ENCODE peak calls at places on chromosome 16, in four cellular contexts. One of them, this sample, is unnamed.

GRCh38 chr16:58501242-58502131 is 1.5 kb downstream of the NDRG4 start:
- DNase-seq in choroid plexus epithelial cell: no peak
- DNase-seq in cardiac muscle cell: peak
- DNase-seq in CD8-positive, alpha-beta T cell: peak
- DNase-seq in this sample: no peak

GRCh38 chr16:81600275-81600674 is 155.7 kb downstream of the CMIP start:
- DNase-seq in choroid plexus epithelial cell: peak
- DNase-seq in cardiac muscle cell: peak
- DNase-seq in CD8-positive, alpha-beta T cell: no peak
- DNase-seq in this sample: peak

GRCh38 chr16:83743241-83743640 is 64.5 kb upstream of the HSBP1 start:
- DNase-seq in choroid plexus epithelial cell: no peak
- DNase-seq in cardiac muscle cell: no peak
- DNase-seq in CD8-positive, alpha-beta T cell: no peak
- DNase-seq in this sample: no peak

GRCh38 chr16:9007177-9007794 is 43.6 kb upstream of the USP7 start:
- DNase-seq in choroid plexus epithelial cell: peak
- DNase-seq in cardiac muscle cell: no peak
- DNase-seq in CD8-positive, alpha-beta T cell: no peak
- DNase-seq in this sample: no peak

GRCh38 chr16:88014954-88015805 is 63.9 kb downstream of the BANP start:
- DNase-seq in choroid plexus epithelial cell: no peak
- DNase-seq in cardiac muscle cell: no peak
- DNase-seq in CD8-positive, alpha-beta T cell: no peak
- DNase-seq in this sample: no peak

GRCh38 chr16:89805136-89805905 is 11.1 kb downstream of the FANCA start:
- DNase-seq in choroid plexus epithelial cell: peak
- DNase-seq in cardiac muscle cell: no peak
- DNase-seq in CD8-positive, alpha-beta T cell: no peak
- DNase-seq in this sample: no peak

GRCh38 chr16:79931721-79932120 is 331.2 kb upstream of the MAF start:
- DNase-seq in choroid plexus epithelial cell: no peak
- DNase-seq in cardiac muscle cell: no peak
- DNase-seq in CD8-positive, alpha-beta T cell: no peak
- DNase-seq in this sample: no peak

GRCh38 chr16:19265531-19265930 is 20.0 kb upstream of the CLEC19A start:
- DNase-seq in choroid plexus epithelial cell: no peak
- DNase-seq in cardiac muscle cell: no peak
- DNase-seq in CD8-positive, alpha-beta T cell: no peak
- DNase-seq in this sample: no peak

GRCh38 chr16:54577566-54578180 is 291.1 kb upstream of the IRX3 start:
- DNase-seq in choroid plexus epithelial cell: no peak
- DNase-seq in cardiac muscle cell: no peak
- DNase-seq in CD8-positive, alpha-beta T cell: no peak
- DNase-seq in this sample: no peak

GRCh38 chr16:89167425-89167941 is 4.1 kb upstream of the CDH15 start:
- DNase-seq in choroid plexus epithelial cell: peak
- DNase-seq in cardiac muscle cell: peak
- DNase-seq in CD8-positive, alpha-beta T cell: peak
- DNase-seq in this sample: peak

GRCh38 chr16:53083123-53083522 is 28.3 kb downstream of the CHD9 start:
- DNase-seq in choroid plexus epithelial cell: peak
- DNase-seq in cardiac muscle cell: no peak
- DNase-seq in CD8-positive, alpha-beta T cell: no peak
- DNase-seq in this sample: no peak

GRCh38 chr16:55508941-55509920 is at the start of gene LPCAT2:
- DNase-seq in choroid plexus epithelial cell: peak
- DNase-seq in cardiac muscle cell: peak
- DNase-seq in CD8-positive, alpha-beta T cell: no peak
- DNase-seq in this sample: peak

GRCh38 chr16:48231675-48232214 is 12.4 kb upstream of the LONP2 start:
- DNase-seq in choroid plexus epithelial cell: peak
- DNase-seq in cardiac muscle cell: peak
- DNase-seq in CD8-positive, alpha-beta T cell: no peak
- DNase-seq in this sample: peak

GRCh38 chr16:85677383-85677967 is 11.3 kb downstream of the GINS2 start:
- DNase-seq in choroid plexus epithelial cell: no peak
- DNase-seq in cardiac muscle cell: no peak
- DNase-seq in CD8-positive, alpha-beta T cell: no peak
- DNase-seq in this sample: no peak

GRCh38 chr16:49365711-49366509 is 7.7 kb upstream of the C16orf78 start:
- DNase-seq in choroid plexus epithelial cell: no peak
- DNase-seq in cardiac muscle cell: no peak
- DNase-seq in CD8-positive, alpha-beta T cell: no peak
- DNase-seq in this sample: no peak

GRCh38 chr16:66427871-66428681 is 981 bp downstream of the BEAN1 start:
- DNase-seq in choroid plexus epithelial cell: no peak
- DNase-seq in cardiac muscle cell: peak
- DNase-seq in CD8-positive, alpha-beta T cell: no peak
- DNase-seq in this sample: no peak

GRCh38 chr16:11674818-11675560 is 6.7 kb downstream of the SNN start:
- DNase-seq in choroid plexus epithelial cell: peak
- DNase-seq in cardiac muscle cell: no peak
- DNase-seq in CD8-positive, alpha-beta T cell: no peak
- DNase-seq in this sample: peak

GRCh38 chr16:72848759-72849664 is 198.9 kb downstream of the ZFHX3 start:
- DNase-seq in choroid plexus epithelial cell: peak
- DNase-seq in cardiac muscle cell: no peak
- DNase-seq in CD8-positive, alpha-beta T cell: no peak
- DNase-seq in this sample: peak

GRCh38 chr16:81655474-81656162 is 123.5 kb upstream of the PLCG2 start:
- DNase-seq in choroid plexus epithelial cell: no peak
- DNase-seq in cardiac muscle cell: no peak
- DNase-seq in CD8-positive, alpha-beta T cell: no peak
- DNase-seq in this sample: no peak

GRCh38 chr16:89241187-89242003 is 23.9 kb downstream of the ZNF778 start:
- DNase-seq in choroid plexus epithelial cell: peak
- DNase-seq in cardiac muscle cell: peak
- DNase-seq in CD8-positive, alpha-beta T cell: peak
- DNase-seq in this sample: peak

GRCh38 chr16:3771513-3771912 is 54.2 kb upstream of the TRAP1 start:
- DNase-seq in choroid plexus epithelial cell: no peak
- DNase-seq in cardiac muscle cell: no peak
- DNase-seq in CD8-positive, alpha-beta T cell: no peak
- DNase-seq in this sample: peak

GRCh38 chr16:55035037-55035436 is 104.4 kb downstream of the IRX5 start:
- DNase-seq in choroid plexus epithelial cell: no peak
- DNase-seq in cardiac muscle cell: peak
- DNase-seq in CD8-positive, alpha-beta T cell: no peak
- DNase-seq in this sample: peak

GRCh38 chr16:56903866-56904265 is 28.1 kb upstream of the HERPUD1 start:
- DNase-seq in choroid plexus epithelial cell: no peak
- DNase-seq in cardiac muscle cell: no peak
- DNase-seq in CD8-positive, alpha-beta T cell: no peak
- DNase-seq in this sample: no peak

GRCh38 chr16:47197536-47198179 is 53.9 kb upstream of the NETO2 start:
- DNase-seq in choroid plexus epithelial cell: peak
- DNase-seq in cardiac muscle cell: no peak
- DNase-seq in CD8-positive, alpha-beta T cell: no peak
- DNase-seq in this sample: peak

GRCh38 chr16:89360760-89361435 is 129.5 kb downstream of the ANKRD11 start:
- DNase-seq in choroid plexus epithelial cell: peak
- DNase-seq in cardiac muscle cell: no peak
- DNase-seq in CD8-positive, alpha-beta T cell: peak
- DNase-seq in this sample: no peak

GRCh38 chr16:12758031-12758669 is 45.5 kb downstream of the CPPED1 start:
- DNase-seq in choroid plexus epithelial cell: peak
- DNase-seq in cardiac muscle cell: peak
- DNase-seq in CD8-positive, alpha-beta T cell: no peak
- DNase-seq in this sample: no peak

GRCh38 chr16:2964416-2965223 is 545 bp downstream of the KREMEN2 start:
- DNase-seq in choroid plexus epithelial cell: no peak
- DNase-seq in cardiac muscle cell: peak
- DNase-seq in CD8-positive, alpha-beta T cell: peak
- DNase-seq in this sample: peak

GRCh38 chr16:72886366-72886974 is 161.5 kb downstream of the ZFHX3 start:
- DNase-seq in choroid plexus epithelial cell: no peak
- DNase-seq in cardiac muscle cell: no peak
- DNase-seq in CD8-positive, alpha-beta T cell: no peak
- DNase-seq in this sample: no peak

GRCh38 chr16:79163666-79164377 is 436.7 kb downstream of the MAF start:
- DNase-seq in choroid plexus epithelial cell: no peak
- DNase-seq in cardiac muscle cell: no peak
- DNase-seq in CD8-positive, alpha-beta T cell: no peak
- DNase-seq in this sample: no peak

GRCh38 chr16:49737541-49737940 is 118.4 kb downstream of the ZNF423 start:
- DNase-seq in choroid plexus epithelial cell: no peak
- DNase-seq in cardiac muscle cell: no peak
- DNase-seq in CD8-positive, alpha-beta T cell: no peak
- DNase-seq in this sample: no peak

GRCh38 chr16:85436636-85437160 is 176.4 kb upstream of the GSE1 start:
- DNase-seq in choroid plexus epithelial cell: no peak
- DNase-seq in cardiac muscle cell: no peak
- DNase-seq in CD8-positive, alpha-beta T cell: no peak
- DNase-seq in this sample: no peak

GRCh38 chr16:89960966-89961365 is 12.4 kb downstream of the DEF8 start:
- DNase-seq in choroid plexus epithelial cell: no peak
- DNase-seq in cardiac muscle cell: no peak
- DNase-seq in CD8-positive, alpha-beta T cell: no peak
- DNase-seq in this sample: no peak

GRCh38 chr16:70529051-70529777 is 5.6 kb downstream of the SF3B3 start:
- DNase-seq in choroid plexus epithelial cell: peak
- DNase-seq in cardiac muscle cell: no peak
- DNase-seq in CD8-positive, alpha-beta T cell: no peak
- DNase-seq in this sample: peak

GRCh38 chr16:24635900-24636610 is 93.4 kb upstream of the TNRC6A start:
- DNase-seq in choroid plexus epithelial cell: peak
- DNase-seq in cardiac muscle cell: peak
- DNase-seq in CD8-positive, alpha-beta T cell: no peak
- DNase-seq in this sample: peak

GRCh38 chr16:75226550-75227360 is 8.0 kb downstream of the CTRB1 start:
- DNase-seq in choroid plexus epithelial cell: no peak
- DNase-seq in cardiac muscle cell: no peak
- DNase-seq in CD8-positive, alpha-beta T cell: no peak
- DNase-seq in this sample: no peak
- TF ChIP-seq CTCF in choroid plexus epithelial cell: no peak
- TF ChIP-seq CTCF in cardiac muscle cell: no peak
- TF ChIP-seq CTCF in CD8-positive, alpha-beta T cell: no peak
- TF ChIP-seq CTCF in this sample: no peak

GRCh38 chr16:68380348-68380670 is 68.0 kb downstream of the SMPD3 start:
- DNase-seq in choroid plexus epithelial cell: no peak
- DNase-seq in cardiac muscle cell: no peak
- DNase-seq in CD8-positive, alpha-beta T cell: no peak
- DNase-seq in this sample: no peak
- TF ChIP-seq CTCF in choroid plexus epithelial cell: no peak
- TF ChIP-seq CTCF in cardiac muscle cell: no peak
- TF ChIP-seq CTCF in CD8-positive, alpha-beta T cell: no peak
- TF ChIP-seq CTCF in this sample: no peak

GRCh38 chr16:23303685-23304084 is 1.6 kb downstream of the SCNN1B start:
- DNase-seq in choroid plexus epithelial cell: no peak
- DNase-seq in cardiac muscle cell: no peak
- DNase-seq in CD8-positive, alpha-beta T cell: no peak
- DNase-seq in this sample: no peak

GRCh38 chr16:23298290-23298689 is 3.8 kb upstream of the SCNN1B start:
- DNase-seq in choroid plexus epithelial cell: no peak
- DNase-seq in cardiac muscle cell: no peak
- DNase-seq in CD8-positive, alpha-beta T cell: no peak
- DNase-seq in this sample: no peak

GRCh38 chr16:23304620-23305019 is 2.5 kb downstream of the SCNN1B start:
- DNase-seq in choroid plexus epithelial cell: no peak
- DNase-seq in cardiac muscle cell: no peak
- DNase-seq in CD8-positive, alpha-beta T cell: no peak
- DNase-seq in this sample: no peak

GRCh38 chr16:23301251-23302044 is 654 bp upstream of the SCNN1B start:
- DNase-seq in choroid plexus epithelial cell: no peak
- DNase-seq in cardiac muscle cell: no peak
- DNase-seq in CD8-positive, alpha-beta T cell: no peak
- DNase-seq in this sample: no peak

DNA sequence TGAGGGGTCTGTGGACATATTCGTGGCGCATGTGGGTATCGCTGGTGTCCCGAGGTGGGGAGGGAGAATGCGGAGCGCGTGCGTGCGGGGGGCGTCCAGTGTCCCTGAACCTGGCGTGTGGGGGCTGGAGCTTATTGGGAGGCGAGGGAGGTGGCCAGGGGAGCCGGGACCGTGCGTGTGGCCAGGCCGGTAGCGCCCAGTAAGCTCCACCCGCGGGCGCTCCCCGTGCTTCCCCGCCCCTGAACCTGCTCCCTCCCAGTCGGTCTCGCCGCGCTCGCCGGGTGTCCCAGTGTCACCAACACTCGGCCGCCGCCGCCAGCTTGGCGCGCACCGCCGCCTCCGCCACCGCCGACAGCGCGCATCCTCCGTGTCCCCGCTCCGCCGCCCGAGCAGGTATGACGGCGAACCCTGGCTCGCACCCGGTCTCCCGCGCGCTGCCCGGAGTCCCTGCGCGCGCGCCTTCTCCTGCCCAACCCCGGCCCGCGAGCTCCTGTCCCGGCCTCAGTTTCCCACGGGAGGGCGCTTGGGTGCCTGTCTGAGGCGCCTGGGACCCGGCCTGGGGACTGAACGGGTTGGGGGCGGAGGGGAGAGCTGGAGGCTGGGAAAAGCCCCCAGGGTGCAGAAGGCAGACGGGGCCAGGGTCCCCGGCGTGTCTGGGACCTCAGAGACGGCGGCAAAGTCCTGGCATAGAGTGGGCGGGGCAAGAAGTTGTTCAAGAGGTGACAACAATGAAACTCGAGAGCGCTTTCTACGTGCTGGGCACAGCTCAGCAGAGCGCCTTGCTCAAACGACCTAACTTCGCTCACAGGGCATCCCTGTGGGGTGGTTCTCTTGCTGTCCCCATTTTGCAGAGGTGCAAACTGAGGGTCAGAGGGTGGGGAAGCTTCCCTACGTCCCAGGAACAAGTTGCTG is at the start of gene SCNN1B:
- DNase-seq in choroid plexus epithelial cell: no peak
- DNase-seq in cardiac muscle cell: peak
- DNase-seq in CD8-positive, alpha-beta T cell: no peak
- DNase-seq in this sample: no peak
- TF ChIP-seq CTCF in choroid plexus epithelial cell: no peak
- TF ChIP-seq CTCF in cardiac muscle cell: no peak
- TF ChIP-seq CTCF in CD8-positive, alpha-beta T cell: no peak
- TF ChIP-seq CTCF in this sample: no peak

GRCh38 chr16:13873835-13874438 is 46.0 kb upstream of the ERCC4 start:
- DNase-seq in choroid plexus epithelial cell: peak
- DNase-seq in cardiac muscle cell: peak
- DNase-seq in CD8-positive, alpha-beta T cell: no peak
- DNase-seq in this sample: peak
- TF ChIP-seq CTCF in choroid plexus epithelial cell: peak
- TF ChIP-seq CTCF in cardiac muscle cell: peak
- TF ChIP-seq CTCF in CD8-positive, alpha-beta T cell: no peak
- TF ChIP-seq CTCF in this sample: peak

DNA sequence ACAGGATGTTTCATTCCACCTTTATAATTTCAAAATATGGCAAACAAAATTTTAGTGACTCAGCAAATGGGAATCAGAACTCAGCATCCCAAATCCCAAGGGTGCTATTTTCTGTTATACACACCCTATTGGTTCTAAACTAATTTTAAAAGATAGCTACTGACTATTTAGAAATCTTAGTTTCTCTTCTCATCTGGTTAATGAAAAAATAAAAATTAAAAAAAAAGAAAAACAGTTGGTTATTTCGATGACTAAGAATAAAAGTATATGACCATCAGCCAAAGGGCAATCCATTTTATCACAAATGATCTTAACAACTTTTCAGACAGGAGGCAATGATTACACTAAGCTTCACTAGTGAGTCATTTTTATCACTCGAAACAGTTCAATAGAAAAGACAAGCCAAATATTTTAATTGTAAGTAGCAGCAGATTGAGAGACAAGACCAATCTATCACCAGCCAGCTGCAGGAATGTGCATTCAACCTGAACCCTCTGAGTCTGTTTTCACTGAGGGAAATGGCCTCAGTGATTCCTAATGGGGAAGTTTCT is 15.2 kb downstream of the PHLPP2 start:
- DNase-seq in choroid plexus epithelial cell: peak
- DNase-seq in cardiac muscle cell: no peak
- DNase-seq in CD8-positive, alpha-beta T cell: no peak
- DNase-seq in this sample: peak
- TF ChIP-seq CTCF in choroid plexus epithelial cell: no peak
- TF ChIP-seq CTCF in cardiac muscle cell: no peak
- TF ChIP-seq CTCF in CD8-positive, alpha-beta T cell: no peak
- TF ChIP-seq CTCF in this sample: no peak

This sample was measured in MCF 10A.